ENCODE peak calls at places on chromosomes 4 and X, in eight cellular contexts. One of them, this sample, is unnamed.

GRCh38 chr4:98444371-98444770 is 183.2 kb downstream of the RAP1GDS1 start:
- DNase-seq in GM12864: no peak
- DNase-seq in tibial artery: no peak
- DNase-seq in sigmoid colon: no peak
- DNase-seq in astrocyte of the spinal cord: no peak
- DNase-seq in heart right ventricle: no peak
- DNase-seq in stomach: no peak
- DNase-seq in Panc1: no peak
- DNase-seq in this sample: no peak

GRCh38 chr4:38030023-38030422 is 69.8 kb downstream of the PTTG2 start:
- DNase-seq in GM12864: no peak
- DNase-seq in astrocyte of the spinal cord: peak
- DNase-seq in heart right ventricle: no peak
- DNase-seq in stomach: no peak
- DNase-seq in Panc1: no peak
- DNase-seq in tibial artery: no peak
- DNase-seq in sigmoid colon: no peak
- DNase-seq in this sample: no peak

GRCh38 chr4:139300431-139301142 is 718 bp upstream of the NAA15 start:
- DNase-seq in Panc1: peak
- DNase-seq in tibial artery: no peak
- DNase-seq in stomach: no peak
- DNase-seq in heart right ventricle: no peak
- DNase-seq in GM12864: no peak
- DNase-seq in sigmoid colon: no peak
- DNase-seq in astrocyte of the spinal cord: peak
- DNase-seq in this sample: no peak

GRCh38 chr4:171202908-171203307 is 610.3 kb upstream of the GALNTL6 start:
- DNase-seq in sigmoid colon: no peak
- DNase-seq in heart right ventricle: no peak
- DNase-seq in stomach: no peak
- DNase-seq in astrocyte of the spinal cord: no peak
- DNase-seq in GM12864: no peak
- DNase-seq in Panc1: no peak
- DNase-seq in tibial artery: no peak
- DNase-seq in this sample: no peak

GRCh38 chr4:107071108-107071507 is 35.0 kb upstream of the DKK2 start:
- DNase-seq in Panc1: no peak
- DNase-seq in tibial artery: no peak
- DNase-seq in stomach: no peak
- DNase-seq in astrocyte of the spinal cord: no peak
- DNase-seq in sigmoid colon: no peak
- DNase-seq in heart right ventricle: no peak
- DNase-seq in GM12864: no peak
- DNase-seq in this sample: no peak

GRCh38 chrX:33726281-33727160 is 405.6 kb downstream of the FAM47A start:
- DNase-seq in GM12864: no peak
- DNase-seq in stomach: no peak
- DNase-seq in Panc1: no peak
- DNase-seq in tibial artery: peak
- DNase-seq in astrocyte of the spinal cord: no peak
- DNase-seq in heart right ventricle: no peak
- DNase-seq in sigmoid colon: peak
- DNase-seq in this sample: no peak

GRCh38 chr4:90078440-90078839 is 48.8 kb upstream of the CCSER1 start:
- DNase-seq in sigmoid colon: no peak
- DNase-seq in tibial artery: no peak
- DNase-seq in heart right ventricle: no peak
- DNase-seq in stomach: no peak
- DNase-seq in Panc1: no peak
- DNase-seq in astrocyte of the spinal cord: no peak
- DNase-seq in GM12864: no peak
- DNase-seq in this sample: no peak

GRCh38 chrX:7801706-7802105 is 41.3 kb upstream of the VCX start:
- DNase-seq in sigmoid colon: no peak
- DNase-seq in tibial artery: no peak
- DNase-seq in GM12864: no peak
- DNase-seq in Panc1: no peak
- DNase-seq in stomach: no peak
- DNase-seq in heart right ventricle: no peak
- DNase-seq in astrocyte of the spinal cord: no peak
- DNase-seq in this sample: no peak

GRCh38 chr4:125070869-125071268 is 243.9 kb upstream of the FAT4 start:
- DNase-seq in heart right ventricle: no peak
- DNase-seq in stomach: no peak
- DNase-seq in Panc1: no peak
- DNase-seq in tibial artery: no peak
- DNase-seq in sigmoid colon: no peak
- DNase-seq in GM12864: no peak
- DNase-seq in astrocyte of the spinal cord: no peak
- DNase-seq in this sample: no peak

GRCh38 chrX:23540532-23540931 is 126.8 kb upstream of the PRDX4 start:
- DNase-seq in astrocyte of the spinal cord: no peak
- DNase-seq in heart right ventricle: no peak
- DNase-seq in tibial artery: no peak
- DNase-seq in sigmoid colon: no peak
- DNase-seq in Panc1: no peak
- DNase-seq in stomach: no peak
- DNase-seq in GM12864: no peak
- DNase-seq in this sample: no peak

GRCh38 chr4:924107-925096 is 7.7 kb downstream of the GAK start:
- DNase-seq in sigmoid colon: no peak
- DNase-seq in heart right ventricle: no peak
- DNase-seq in astrocyte of the spinal cord: peak
- DNase-seq in Panc1: no peak
- DNase-seq in stomach: no peak
- DNase-seq in GM12864: peak
- DNase-seq in tibial artery: peak
- DNase-seq in this sample: no peak

GRCh38 chr4:62670509-62670908 is 1470.4 kb downstream of the ADGRL3 start:
- DNase-seq in stomach: no peak
- DNase-seq in heart right ventricle: peak
- DNase-seq in tibial artery: no peak
- DNase-seq in astrocyte of the spinal cord: peak
- DNase-seq in sigmoid colon: no peak
- DNase-seq in GM12864: no peak
- DNase-seq in Panc1: no peak
- DNase-seq in this sample: no peak

GRCh38 chr4:181364504-181364903 is 878.7 kb upstream of the TENM3 start:
- DNase-seq in Panc1: no peak
- DNase-seq in GM12864: no peak
- DNase-seq in tibial artery: no peak
- DNase-seq in astrocyte of the spinal cord: peak
- DNase-seq in stomach: no peak
- DNase-seq in sigmoid colon: no peak
- DNase-seq in heart right ventricle: no peak
- DNase-seq in this sample: no peak

GRCh38 chrX:134158821-134159512 is 78.0 kb upstream of the CCDC160 start:
- DNase-seq in sigmoid colon: no peak
- DNase-seq in tibial artery: no peak
- DNase-seq in Panc1: no peak
- DNase-seq in heart right ventricle: no peak
- DNase-seq in astrocyte of the spinal cord: peak
- DNase-seq in GM12864: no peak
- DNase-seq in stomach: no peak
- DNase-seq in this sample: no peak

GRCh38 chrX:84160736-84161135 is 27.3 kb downstream of the RPS6KA6 start:
- DNase-seq in tibial artery: no peak
- DNase-seq in sigmoid colon: no peak
- DNase-seq in heart right ventricle: no peak
- DNase-seq in Panc1: no peak
- DNase-seq in astrocyte of the spinal cord: no peak
- DNase-seq in GM12864: no peak
- DNase-seq in stomach: no peak
- DNase-seq in this sample: no peak

GRCh38 chr4:30605616-30606015 is 114.6 kb upstream of the PCDH7 start:
- DNase-seq in GM12864: no peak
- DNase-seq in sigmoid colon: no peak
- DNase-seq in Panc1: no peak
- DNase-seq in tibial artery: no peak
- DNase-seq in stomach: no peak
- DNase-seq in astrocyte of the spinal cord: peak
- DNase-seq in heart right ventricle: no peak
- DNase-seq in this sample: no peak

GRCh38 chrX:13366698-13367097 is 46.8 kb upstream of the ATXN3L start:
- DNase-seq in GM12864: no peak
- DNase-seq in tibial artery: no peak
- DNase-seq in stomach: no peak
- DNase-seq in astrocyte of the spinal cord: no peak
- DNase-seq in Panc1: no peak
- DNase-seq in heart right ventricle: no peak
- DNase-seq in sigmoid colon: no peak
- DNase-seq in this sample: no peak

GRCh38 chr4:128600996-128601857 is 208.3 kb upstream of the JADE1 start:
- DNase-seq in GM12864: no peak
- DNase-seq in sigmoid colon: peak
- DNase-seq in astrocyte of the spinal cord: peak
- DNase-seq in Panc1: peak
- DNase-seq in heart right ventricle: peak
- DNase-seq in stomach: peak
- DNase-seq in tibial artery: peak
- DNase-seq in this sample: peak

GRCh38 chrX:19883878-19884277 is 3.5 kb downstream of the SH3KBP1 start:
- DNase-seq in stomach: no peak
- DNase-seq in astrocyte of the spinal cord: no peak
- DNase-seq in Panc1: no peak
- DNase-seq in tibial artery: no peak
- DNase-seq in GM12864: peak
- DNase-seq in heart right ventricle: no peak
- DNase-seq in sigmoid colon: no peak
- DNase-seq in this sample: no peak

GRCh38 chr4:151667025-151667424 is 93.8 kb downstream of the GATB start:
- DNase-seq in Panc1: no peak
- DNase-seq in stomach: no peak
- DNase-seq in GM12864: no peak
- DNase-seq in astrocyte of the spinal cord: no peak
- DNase-seq in heart right ventricle: no peak
- DNase-seq in tibial artery: no peak
- DNase-seq in sigmoid colon: no peak
- DNase-seq in this sample: no peak

GRCh38 chr4:67575232-67575888 is 16.8 kb downstream of the STAP1 start:
- DNase-seq in heart right ventricle: no peak
- DNase-seq in GM12864: peak
- DNase-seq in astrocyte of the spinal cord: no peak
- DNase-seq in stomach: no peak
- DNase-seq in Panc1: no peak
- DNase-seq in tibial artery: no peak
- DNase-seq in sigmoid colon: no peak
- DNase-seq in this sample: no peak

GRCh38 chr4:65241257-65241997 is 428.9 kb downstream of the EPHA5 start:
- DNase-seq in Panc1: no peak
- DNase-seq in heart right ventricle: no peak
- DNase-seq in tibial artery: no peak
- DNase-seq in astrocyte of the spinal cord: no peak
- DNase-seq in GM12864: no peak
- DNase-seq in stomach: no peak
- DNase-seq in sigmoid colon: no peak
- DNase-seq in this sample: no peak
- H3K4me3 ChIP-seq in Panc1: no peak
- H3K4me3 ChIP-seq in heart right ventricle: no peak
- H3K4me3 ChIP-seq in tibial artery: no peak
- H3K4me3 ChIP-seq in astrocyte of the spinal cord: no peak
- H3K4me3 ChIP-seq in GM12864: no peak
- H3K4me3 ChIP-seq in stomach: no peak
- H3K4me3 ChIP-seq in sigmoid colon: no peak
- H3K4me3 ChIP-seq in this sample: no peak

DNA sequence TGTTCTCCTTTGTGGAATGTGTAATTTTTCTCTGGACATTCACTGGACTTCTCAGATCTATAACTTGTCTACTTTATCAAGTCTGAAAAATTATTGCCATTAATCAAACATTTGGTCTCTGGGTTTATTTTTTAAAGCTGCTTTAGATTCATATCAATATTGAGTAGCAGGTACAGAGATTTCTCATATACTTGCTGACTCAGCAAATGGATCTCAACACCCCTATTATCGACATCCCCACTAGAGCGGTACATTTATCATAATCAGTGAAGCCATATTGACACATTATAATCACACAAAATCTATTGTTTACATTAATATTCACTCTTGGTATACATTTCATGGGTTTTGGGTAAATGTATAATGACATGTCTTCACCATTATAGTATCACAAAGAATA is 268.7 kb downstream of the SPOCK3 start:
- DNase-seq in GM12864: no peak
- DNase-seq in sigmoid colon: no peak
- DNase-seq in stomach: no peak
- DNase-seq in astrocyte of the spinal cord: no peak
- DNase-seq in heart right ventricle: no peak
- DNase-seq in Panc1: no peak
- DNase-seq in tibial artery: no peak
- DNase-seq in this sample: no peak
- H3K4me3 ChIP-seq in GM12864: no peak
- H3K4me3 ChIP-seq in sigmoid colon: no peak
- H3K4me3 ChIP-seq in stomach: no peak
- H3K4me3 ChIP-seq in astrocyte of the spinal cord: no peak
- H3K4me3 ChIP-seq in heart right ventricle: no peak
- H3K4me3 ChIP-seq in Panc1: no peak
- H3K4me3 ChIP-seq in tibial artery: no peak
- H3K4me3 ChIP-seq in this sample: no peak

GRCh38 chr4:36241771-36242170 is 2.5 kb downstream of the ARAP2 start:
- DNase-seq in heart right ventricle: no peak
- DNase-seq in astrocyte of the spinal cord: peak
- DNase-seq in sigmoid colon: no peak
- DNase-seq in GM12864: peak
- DNase-seq in Panc1: no peak
- DNase-seq in stomach: no peak
- DNase-seq in tibial artery: no peak
- DNase-seq in this sample: no peak
- H3K4me3 ChIP-seq in heart right ventricle: peak
- H3K4me3 ChIP-seq in astrocyte of the spinal cord: no peak
- H3K4me3 ChIP-seq in sigmoid colon: peak
- H3K4me3 ChIP-seq in GM12864: peak
- H3K4me3 ChIP-seq in Panc1: no peak
- H3K4me3 ChIP-seq in stomach: peak
- H3K4me3 ChIP-seq in tibial artery: no peak
- H3K4me3 ChIP-seq in this sample: no peak

DNA sequence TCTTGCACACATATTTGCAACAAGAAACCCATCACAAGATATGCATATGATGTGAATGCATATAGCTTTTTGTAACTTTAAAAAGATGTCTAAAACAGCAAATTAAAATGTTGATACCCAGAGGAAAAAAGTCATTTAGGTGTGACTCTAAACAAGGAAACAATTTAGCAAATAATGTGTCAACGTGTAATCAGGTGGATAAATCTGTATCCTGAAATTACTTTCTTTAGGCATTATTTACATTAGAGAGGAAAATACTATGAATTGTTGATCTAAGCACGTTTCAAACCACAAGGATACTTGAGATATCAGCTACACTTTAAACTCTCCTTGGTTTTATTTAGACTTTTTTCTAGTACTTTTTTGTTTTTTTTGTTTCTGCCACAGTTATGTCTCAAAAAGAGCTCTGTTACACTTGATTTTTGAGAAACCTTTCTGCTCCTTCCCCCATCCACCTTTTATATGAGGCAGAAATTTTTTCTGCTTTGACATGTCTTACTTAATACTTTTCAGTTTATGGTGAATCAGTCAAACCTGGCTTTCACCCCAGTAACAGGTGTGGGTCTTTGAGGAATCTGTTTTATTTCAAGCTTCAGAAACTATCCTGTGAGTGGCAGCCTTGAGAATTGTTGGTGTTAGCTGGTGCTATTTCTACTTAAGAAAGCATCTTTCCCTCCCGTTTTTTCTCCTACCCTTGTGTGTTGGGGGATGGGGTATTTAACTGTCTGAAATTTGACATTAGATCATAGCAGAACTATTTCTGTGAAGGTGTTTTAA is 1.9 kb downstream of the NPNT start:
- DNase-seq in heart right ventricle: no peak
- DNase-seq in tibial artery: no peak
- DNase-seq in sigmoid colon: no peak
- DNase-seq in Panc1: no peak
- DNase-seq in stomach: no peak
- DNase-seq in GM12864: no peak
- DNase-seq in astrocyte of the spinal cord: no peak
- DNase-seq in this sample: no peak
- H3K4me3 ChIP-seq in heart right ventricle: no peak
- H3K4me3 ChIP-seq in tibial artery: peak
- H3K4me3 ChIP-seq in sigmoid colon: no peak
- H3K4me3 ChIP-seq in Panc1: no peak
- H3K4me3 ChIP-seq in stomach: peak
- H3K4me3 ChIP-seq in GM12864: peak
- H3K4me3 ChIP-seq in astrocyte of the spinal cord: no peak
- H3K4me3 ChIP-seq in this sample: no peak

This sample was measured in right atrium auricular region.